ENCODE peak calls at places on chromosomes 16 and 17, in ten cellular contexts. One of them, this sample, is unnamed.

GRCh38 chr17:76079577-76080206 is 710 bp downstream of the ZACN start:
- DNase-seq in CD8-positive, alpha-beta T cell: no peak
- DNase-seq in AG09319: no peak
- DNase-seq in BJ: no peak
- DNase-seq in lung: no peak
- DNase-seq in CD4-positive, alpha-beta T cell: no peak
- DNase-seq in H1: no peak
- DNase-seq in Calu3: peak; percentile 28
- DNase-seq in left lung: no peak
- DNase-seq in MM.1S: no peak
- DNase-seq in this sample: no peak

GRCh38 chr17:77874303-77875050 is 84.0 kb upstream of the TNRC6C start:
- DNase-seq in left lung: peak; percentile 24
- DNase-seq in BJ: no peak
- DNase-seq in AG09319: no peak
- DNase-seq in H1: no peak
- DNase-seq in Calu3: no peak
- DNase-seq in CD4-positive, alpha-beta T cell: no peak
- DNase-seq in MM.1S: no peak
- DNase-seq in lung: no peak
- DNase-seq in CD8-positive, alpha-beta T cell: no peak
- DNase-seq in this sample: no peak

GRCh38 chr17:6096201-6097004 is 26.2 kb downstream of the WSCD1 start:
- DNase-seq in MM.1S: no peak
- DNase-seq in H1: no peak
- DNase-seq in Calu3: no peak
- DNase-seq in left lung: no peak
- DNase-seq in CD8-positive, alpha-beta T cell: no peak
- DNase-seq in AG09319: no peak
- DNase-seq in BJ: no peak
- DNase-seq in CD4-positive, alpha-beta T cell: no peak
- DNase-seq in lung: no peak
- DNase-seq in this sample: no peak

GRCh38 chr16:2535644-2536021 is 2.2 kb upstream of the PDPK1 start:
- DNase-seq in CD4-positive, alpha-beta T cell: no peak
- DNase-seq in MM.1S: no peak
- DNase-seq in H1: no peak
- DNase-seq in BJ: peak; percentile 32
- DNase-seq in left lung: peak; percentile 65
- DNase-seq in CD8-positive, alpha-beta T cell: no peak
- DNase-seq in lung: peak; percentile 40
- DNase-seq in AG09319: no peak
- DNase-seq in Calu3: no peak
- DNase-seq in this sample: no peak

GRCh38 chr17:7186241-7186640 is 7.1 kb upstream of the ASGR1 start:
- DNase-seq in left lung: no peak
- DNase-seq in lung: no peak
- DNase-seq in CD8-positive, alpha-beta T cell: no peak
- DNase-seq in CD4-positive, alpha-beta T cell: no peak
- DNase-seq in H1: no peak
- DNase-seq in AG09319: no peak
- DNase-seq in BJ: no peak
- DNase-seq in MM.1S: no peak
- DNase-seq in Calu3: no peak
- DNase-seq in this sample: no peak

GRCh38 chr16:53207810-53208752 is 153.3 kb downstream of the CHD9 start:
- DNase-seq in AG09319: peak; percentile 45
- DNase-seq in lung: peak; percentile 55
- DNase-seq in BJ: peak; percentile 37
- DNase-seq in CD4-positive, alpha-beta T cell: no peak
- DNase-seq in CD8-positive, alpha-beta T cell: peak; percentile 11
- DNase-seq in left lung: no peak
- DNase-seq in Calu3: peak; percentile 64
- DNase-seq in H1: peak; percentile 31
- DNase-seq in MM.1S: no peak
- DNase-seq in this sample: peak; percentile 59

GRCh38 chr16:83137326-83137770 is 510.6 kb downstream of the CDH13 start:
- DNase-seq in CD4-positive, alpha-beta T cell: no peak
- DNase-seq in CD8-positive, alpha-beta T cell: no peak
- DNase-seq in BJ: peak; percentile 27
- DNase-seq in H1: no peak
- DNase-seq in left lung: no peak
- DNase-seq in Calu3: peak; percentile 33
- DNase-seq in lung: no peak
- DNase-seq in MM.1S: peak; percentile 75
- DNase-seq in AG09319: peak; percentile 20
- DNase-seq in this sample: peak; percentile 34

GRCh38 chr17:42399121-42399520 is 10.9 kb upstream of the STAT3 start:
- DNase-seq in AG09319: no peak
- DNase-seq in CD4-positive, alpha-beta T cell: no peak
- DNase-seq in MM.1S: no peak
- DNase-seq in BJ: no peak
- DNase-seq in CD8-positive, alpha-beta T cell: no peak
- DNase-seq in H1: no peak
- DNase-seq in lung: no peak
- DNase-seq in Calu3: no peak
- DNase-seq in left lung: no peak
- DNase-seq in this sample: no peak

GRCh38 chr17:74147436-74147835 is 56.0 kb upstream of the RPL38 start:
- DNase-seq in CD4-positive, alpha-beta T cell: no peak
- DNase-seq in CD8-positive, alpha-beta T cell: no peak
- DNase-seq in BJ: no peak
- DNase-seq in Calu3: no peak
- DNase-seq in AG09319: no peak
- DNase-seq in lung: no peak
- DNase-seq in left lung: no peak
- DNase-seq in H1: no peak
- DNase-seq in MM.1S: no peak
- DNase-seq in this sample: no peak

GRCh38 chr17:61755668-61756067 is 107.7 kb downstream of the BRIP1 start:
- DNase-seq in Calu3: no peak
- DNase-seq in CD8-positive, alpha-beta T cell: no peak
- DNase-seq in AG09319: no peak
- DNase-seq in MM.1S: no peak
- DNase-seq in lung: no peak
- DNase-seq in H1: no peak
- DNase-seq in CD4-positive, alpha-beta T cell: no peak
- DNase-seq in BJ: no peak
- DNase-seq in left lung: no peak
- DNase-seq in this sample: no peak

GRCh38 chr17:61758430-61758829 is 104.9 kb downstream of the BRIP1 start:
- DNase-seq in BJ: no peak
- DNase-seq in Calu3: no peak
- DNase-seq in MM.1S: no peak
- DNase-seq in AG09319: no peak
- DNase-seq in H1: no peak
- DNase-seq in lung: no peak
- DNase-seq in CD4-positive, alpha-beta T cell: no peak
- DNase-seq in left lung: no peak
- DNase-seq in CD8-positive, alpha-beta T cell: no peak
- DNase-seq in this sample: no peak

GRCh38 chr17:61757168-61757567 is 106.2 kb downstream of the BRIP1 start:
- DNase-seq in MM.1S: peak; percentile 89
- DNase-seq in H1: no peak
- DNase-seq in AG09319: no peak
- DNase-seq in left lung: no peak
- DNase-seq in BJ: no peak
- DNase-seq in lung: no peak
- DNase-seq in Calu3: no peak
- DNase-seq in CD8-positive, alpha-beta T cell: no peak
- DNase-seq in CD4-positive, alpha-beta T cell: no peak
- DNase-seq in this sample: no peak

GRCh38 chr17:61755078-61755477 is 108.2 kb downstream of the BRIP1 start:
- DNase-seq in H1: no peak
- DNase-seq in left lung: no peak
- DNase-seq in BJ: no peak
- DNase-seq in CD8-positive, alpha-beta T cell: no peak
- DNase-seq in MM.1S: no peak
- DNase-seq in Calu3: no peak
- DNase-seq in CD4-positive, alpha-beta T cell: no peak
- DNase-seq in AG09319: no peak
- DNase-seq in lung: no peak
- DNase-seq in this sample: no peak

GRCh38 chr17:61756561-61756960 is 106.8 kb downstream of the BRIP1 start:
- DNase-seq in BJ: no peak
- DNase-seq in MM.1S: no peak
- DNase-seq in Calu3: no peak
- DNase-seq in AG09319: no peak
- DNase-seq in CD8-positive, alpha-beta T cell: no peak
- DNase-seq in left lung: no peak
- DNase-seq in lung: no peak
- DNase-seq in H1: no peak
- DNase-seq in CD4-positive, alpha-beta T cell: no peak
- DNase-seq in this sample: no peak
- TF ChIP-seq CTCF in BJ: peak; percentile 19
- TF ChIP-seq CTCF in MM.1S: no peak
- TF ChIP-seq CTCF in Calu3: no peak
- TF ChIP-seq CTCF in AG09319: no peak
- TF ChIP-seq CTCF in CD8-positive, alpha-beta T cell: no peak
- TF ChIP-seq CTCF in left lung: no peak
- TF ChIP-seq CTCF in lung: no peak
- TF ChIP-seq CTCF in H1: no peak
- TF ChIP-seq CTCF in CD4-positive, alpha-beta T cell: no peak
- TF ChIP-seq CTCF in this sample: no peak

GRCh38 chr17:45895969-45896793 is 1.8 kb downstream of the MAPT start:
- DNase-seq in CD8-positive, alpha-beta T cell: no peak
- DNase-seq in H1: no peak
- DNase-seq in left lung: no peak
- DNase-seq in BJ: no peak
- DNase-seq in MM.1S: no peak
- DNase-seq in lung: no peak
- DNase-seq in Calu3: no peak
- DNase-seq in AG09319: no peak
- DNase-seq in CD4-positive, alpha-beta T cell: no peak
- DNase-seq in this sample: no peak

GRCh38 chr17:45895304-45895968 is 1.1 kb downstream of the MAPT start:
- DNase-seq in AG09319: no peak
- DNase-seq in CD8-positive, alpha-beta T cell: no peak
- DNase-seq in BJ: no peak
- DNase-seq in CD4-positive, alpha-beta T cell: no peak
- DNase-seq in H1: no peak
- DNase-seq in MM.1S: no peak
- DNase-seq in Calu3: peak; percentile 39
- DNase-seq in left lung: no peak
- DNase-seq in lung: no peak
- DNase-seq in this sample: no peak

GRCh38 chr17:45896803-45897693 is 2.7 kb downstream of the MAPT start:
- DNase-seq in H1: no peak
- DNase-seq in CD4-positive, alpha-beta T cell: no peak
- DNase-seq in left lung: no peak
- DNase-seq in lung: no peak
- DNase-seq in MM.1S: no peak
- DNase-seq in CD8-positive, alpha-beta T cell: no peak
- DNase-seq in Calu3: no peak
- DNase-seq in AG09319: no peak
- DNase-seq in BJ: no peak
- DNase-seq in this sample: no peak

GRCh38 chr17:45893725-45894021 is 681 bp upstream of the MAPT start:
- DNase-seq in BJ: no peak
- DNase-seq in CD8-positive, alpha-beta T cell: no peak
- DNase-seq in lung: no peak
- DNase-seq in AG09319: no peak
- DNase-seq in CD4-positive, alpha-beta T cell: no peak
- DNase-seq in left lung: no peak
- DNase-seq in H1: no peak
- DNase-seq in MM.1S: no peak
- DNase-seq in Calu3: no peak
- DNase-seq in this sample: no peak

DNA sequence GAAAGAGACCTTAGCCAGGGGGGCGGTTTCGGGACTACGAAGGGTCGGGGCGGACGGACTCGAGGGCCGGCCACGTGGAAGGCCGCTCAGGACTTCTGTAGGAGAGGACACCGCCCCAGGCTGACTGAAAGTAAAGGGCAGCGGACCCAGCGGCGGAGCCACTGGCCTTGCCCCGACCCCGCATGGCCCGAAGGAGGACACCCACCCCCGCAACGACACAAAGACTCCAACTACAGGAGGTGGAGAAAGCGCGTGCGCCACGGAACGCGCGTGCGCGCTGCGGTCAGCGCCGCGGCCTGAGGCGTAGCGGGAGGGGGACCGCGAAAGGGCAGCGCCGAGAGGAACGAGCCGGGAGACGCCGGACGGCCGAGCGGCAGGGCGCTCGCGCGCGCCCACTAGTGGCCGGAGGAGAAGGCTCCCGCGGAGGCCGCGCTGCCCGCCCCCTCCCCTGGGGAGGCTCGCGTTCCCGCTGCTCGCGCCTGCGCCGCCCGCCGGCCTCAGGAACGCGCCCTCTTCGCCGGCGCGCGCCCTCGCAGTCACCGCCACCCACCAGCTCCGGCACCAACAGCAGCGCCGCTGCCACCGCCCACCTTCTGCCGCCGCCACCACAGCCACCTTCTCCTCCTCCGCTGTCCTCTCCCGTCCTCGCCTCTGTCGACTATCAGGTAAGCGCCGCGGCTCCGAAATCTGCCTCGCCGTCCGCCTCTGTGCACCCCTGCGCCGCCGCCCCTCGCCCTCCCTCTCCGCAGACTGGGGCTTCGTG is at the start of gene MAPT:
- DNase-seq in lung: peak; percentile 87
- DNase-seq in Calu3: peak; percentile 99
- DNase-seq in CD4-positive, alpha-beta T cell: peak; percentile 71
- DNase-seq in CD8-positive, alpha-beta T cell: peak; percentile 74
- DNase-seq in MM.1S: peak; percentile 92
- DNase-seq in H1: peak; percentile 84
- DNase-seq in left lung: peak; percentile 97
- DNase-seq in BJ: peak; percentile 50
- DNase-seq in AG09319: peak; percentile 82
- DNase-seq in this sample: peak; percentile 34
- TF ChIP-seq CTCF in lung: peak; percentile 76
- TF ChIP-seq CTCF in Calu3: peak; percentile 97
- TF ChIP-seq CTCF in CD4-positive, alpha-beta T cell: peak; percentile 69
- TF ChIP-seq CTCF in CD8-positive, alpha-beta T cell: peak; percentile 81
- TF ChIP-seq CTCF in MM.1S: peak; percentile 76
- TF ChIP-seq CTCF in H1: peak; percentile 87
- TF ChIP-seq CTCF in left lung: peak; percentile 96
- TF ChIP-seq CTCF in BJ: peak; percentile 52
- TF ChIP-seq CTCF in AG09319: peak; percentile 56
- TF ChIP-seq CTCF in this sample: peak; percentile 34

GRCh38 chr16:67608367-67608766 is 36.6 kb upstream of the CARMIL2 start:
- DNase-seq in lung: no peak
- DNase-seq in AG09319: no peak
- DNase-seq in CD8-positive, alpha-beta T cell: no peak
- DNase-seq in MM.1S: no peak
- DNase-seq in CD4-positive, alpha-beta T cell: no peak
- DNase-seq in Calu3: no peak
- DNase-seq in left lung: no peak
- DNase-seq in BJ: no peak
- DNase-seq in H1: no peak
- DNase-seq in this sample: no peak

GRCh38 chr16:67613808-67614207 is 31.1 kb upstream of the CARMIL2 start:
- DNase-seq in CD8-positive, alpha-beta T cell: no peak
- DNase-seq in lung: no peak
- DNase-seq in left lung: no peak
- DNase-seq in CD4-positive, alpha-beta T cell: no peak
- DNase-seq in MM.1S: no peak
- DNase-seq in Calu3: peak; percentile 7
- DNase-seq in H1: peak; percentile 15
- DNase-seq in BJ: no peak
- DNase-seq in AG09319: no peak
- DNase-seq in this sample: no peak
- TF ChIP-seq CTCF in CD8-positive, alpha-beta T cell: no peak
- TF ChIP-seq CTCF in lung: no peak
- TF ChIP-seq CTCF in left lung: no peak
- TF ChIP-seq CTCF in CD4-positive, alpha-beta T cell: no peak
- TF ChIP-seq CTCF in MM.1S: no peak
- TF ChIP-seq CTCF in Calu3: no peak
- TF ChIP-seq CTCF in H1: peak; percentile 49
- TF ChIP-seq CTCF in BJ: no peak
- TF ChIP-seq CTCF in AG09319: no peak
- TF ChIP-seq CTCF in this sample: peak; percentile 4

GRCh38 chr17:2421315-2422147 is 20.7 kb upstream of the MNT start:
- DNase-seq in BJ: no peak
- DNase-seq in CD4-positive, alpha-beta T cell: no peak
- DNase-seq in CD8-positive, alpha-beta T cell: no peak
- DNase-seq in left lung: no peak
- DNase-seq in lung: no peak
- DNase-seq in AG09319: no peak
- DNase-seq in H1: no peak
- DNase-seq in MM.1S: no peak
- DNase-seq in Calu3: no peak
- DNase-seq in this sample: no peak
- TF ChIP-seq CTCF in BJ: no peak
- TF ChIP-seq CTCF in CD4-positive, alpha-beta T cell: no peak
- TF ChIP-seq CTCF in CD8-positive, alpha-beta T cell: no peak
- TF ChIP-seq CTCF in left lung: no peak
- TF ChIP-seq CTCF in lung: no peak
- TF ChIP-seq CTCF in AG09319: peak; percentile 7
- TF ChIP-seq CTCF in H1: peak; percentile 19
- TF ChIP-seq CTCF in MM.1S: no peak
- TF ChIP-seq CTCF in Calu3: no peak
- TF ChIP-seq CTCF in this sample: peak; percentile 19

This sample was measured in kidney epithelial cell.